ENCODE peak calls at places on chromosomes 7 and 10, in five cellular contexts. V is GM12878, Z is SK-N-SH, I is K562, A is HEK293T. W is an unnamed sample.
A peak's percentile ranks its signal among the peaks of the same experiment; 100 is the strongest.

GRCh38 chr7:31175672-31176071 is 123.6 kb downstream of the ADCYAP1R1 start:
- DNase-seq in V (no peak), Z (no peak), I (peak; percentile 11), A (peak; percentile 23), W (peak; percentile 10)

GRCh38 chr7:80230327-80230726 is 95.7 kb downstream of the GNAI1 start:
- DNase-seq in V (no peak), Z (no peak), I (no peak), A (no peak), W (no peak)

GRCh38 chr10:116974442-116975005 is 30.5 kb downstream of the SHTN1 start:
- DNase-seq in V (no peak), Z (peak; percentile 6), I (no peak), A (no peak), W (no peak)

GRCh38 chr10:131022981-131023380 is 288.5 kb downstream of the TCERG1L start:
- DNase-seq in V (no peak), Z (no peak), I (no peak), A (no peak), W (no peak)

GRCh38 chr10:5518143-5518542 is 6.6 kb upstream of the CALML3 start:
- DNase-seq in V (no peak), Z (no peak), I (no peak), A (no peak), W (peak; percentile 84)

GRCh38 chr10:86846088-86846487 is 89.7 kb downstream of the BMPR1A start:
- DNase-seq in V (no peak), Z (no peak), I (no peak), A (no peak), W (no peak)

GRCh38 chr10:85612833-85613232 is 753.8 kb downstream of the GRID1 start:
- DNase-seq in V (no peak), Z (no peak), I (no peak), A (no peak), W (no peak)

GRCh38 chr10:88687853-88688467 is 18.1 kb upstream of the LIPK start:
- DNase-seq in V (no peak), Z (peak; percentile 34), I (peak; percentile 3), A (peak; percentile 26), W (peak; percentile 3)

GRCh38 chr7:138970979-138971378 is 10.2 kb downstream of the KIAA1549 start:
- DNase-seq in V (no peak), Z (no peak), I (no peak), A (no peak), W (no peak)

GRCh38 chr7:34087892-34088891 is 182.9 kb downstream of the BMPER start:
- DNase-seq in V (no peak), Z (peak; percentile 37), I (no peak), A (peak; percentile 66), W (peak; percentile 16)

GRCh38 chr10:103758294-103758681 is 97.1 kb downstream of the SH3PXD2A start:
- DNase-seq in V (no peak), Z (no peak), I (no peak), A (no peak), W (peak; percentile 66)

GRCh38 chr10:110843031-110843430 is 28.7 kb upstream of the PDCD4 start:
- DNase-seq in V (peak; percentile 98), Z (no peak), I (no peak), A (no peak), W (no peak)

GRCh38 chr10:77925410-77925794 is 1.2 kb downstream of the DLG5 start:
- DNase-seq in V (no peak), Z (peak; percentile 69), I (no peak), A (peak; percentile 57), W (no peak)

GRCh38 chr10:99360935-99361334 is 31.8 kb downstream of the CNNM1 start:
- DNase-seq in V (no peak), Z (no peak), I (no peak), A (no peak), W (no peak)

GRCh38 chr7:105268511-105269392 is 120.0 kb downstream of the SRPK2 start:
- DNase-seq in V (no peak), Z (peak; percentile 68), I (no peak), A (peak; percentile 37), W (peak; percentile 13)

GRCh38 chr10:48604039-48604407 is 850 bp downstream of the ARHGAP22 start:
- DNase-seq in V (no peak), Z (no peak), I (no peak), A (no peak), W (no peak)

GRCh38 chr7:50614721-50615518 is 49.7 kb upstream of the DDC start:
- DNase-seq in V (no peak), Z (no peak), I (no peak), A (no peak), W (peak; percentile 74)

GRCh38 chr7:67489881-67490280 is 493.2 kb downstream of the TYW1 start:
- DNase-seq in V (no peak), Z (no peak), I (no peak), A (no peak), W (no peak)

GRCh38 chr10:72090326-72090725 is 2.0 kb upstream of the SPOCK2 start:
- DNase-seq in V (no peak), Z (no peak), I (no peak), A (no peak), W (no peak)

GRCh38 chr10:20100157-20100556 is 283.9 kb downstream of the PLXDC2 start:
- DNase-seq in V (no peak), Z (peak; percentile 4), I (no peak), A (no peak), W (no peak)

GRCh38 chr7:1411414-1411813 is 47.9 kb downstream of the MICALL2 start:
- DNase-seq in V (no peak), Z (peak; percentile 48), I (no peak), A (no peak), W (no peak)

GRCh38 chr7:134996097-134996550 is 9.8 kb downstream of the AGBL3 start:
- DNase-seq in V (peak; percentile 96), Z (peak; percentile 37), I (no peak), A (no peak), W (no peak)

GRCh38 chr7:114910787-114911186 is 11.1 kb upstream of the MDFIC start:
- DNase-seq in V (no peak), Z (no peak), I (no peak), A (no peak), W (peak; percentile 29)

DNA sequence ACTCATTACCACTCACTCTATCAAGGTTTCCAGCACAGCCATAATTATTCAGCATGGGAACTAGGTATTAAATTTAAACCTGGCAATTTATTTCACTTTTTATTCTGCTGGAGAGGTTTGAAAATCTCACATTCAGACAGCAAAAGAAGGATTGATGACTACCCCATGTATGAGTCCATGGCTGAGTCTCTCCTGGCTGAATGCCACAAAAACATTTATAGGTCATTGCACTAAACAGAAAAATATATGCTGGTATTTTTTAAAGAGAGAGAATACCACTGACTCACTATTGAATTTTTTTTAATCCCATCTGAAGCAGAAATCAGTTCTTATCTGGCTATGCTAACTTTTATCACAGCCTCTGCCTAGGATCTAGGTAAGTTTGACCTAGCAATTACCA is 336.3 kb downstream of the PPP1R3A start:
- DNase-seq in V (no peak), Z (no peak), I (no peak), A (no peak), W (no peak)
- TF ChIP-seq FOXM1 in V (no peak), Z (no peak), I (no peak), A (no peak), W (no peak)

DNA sequence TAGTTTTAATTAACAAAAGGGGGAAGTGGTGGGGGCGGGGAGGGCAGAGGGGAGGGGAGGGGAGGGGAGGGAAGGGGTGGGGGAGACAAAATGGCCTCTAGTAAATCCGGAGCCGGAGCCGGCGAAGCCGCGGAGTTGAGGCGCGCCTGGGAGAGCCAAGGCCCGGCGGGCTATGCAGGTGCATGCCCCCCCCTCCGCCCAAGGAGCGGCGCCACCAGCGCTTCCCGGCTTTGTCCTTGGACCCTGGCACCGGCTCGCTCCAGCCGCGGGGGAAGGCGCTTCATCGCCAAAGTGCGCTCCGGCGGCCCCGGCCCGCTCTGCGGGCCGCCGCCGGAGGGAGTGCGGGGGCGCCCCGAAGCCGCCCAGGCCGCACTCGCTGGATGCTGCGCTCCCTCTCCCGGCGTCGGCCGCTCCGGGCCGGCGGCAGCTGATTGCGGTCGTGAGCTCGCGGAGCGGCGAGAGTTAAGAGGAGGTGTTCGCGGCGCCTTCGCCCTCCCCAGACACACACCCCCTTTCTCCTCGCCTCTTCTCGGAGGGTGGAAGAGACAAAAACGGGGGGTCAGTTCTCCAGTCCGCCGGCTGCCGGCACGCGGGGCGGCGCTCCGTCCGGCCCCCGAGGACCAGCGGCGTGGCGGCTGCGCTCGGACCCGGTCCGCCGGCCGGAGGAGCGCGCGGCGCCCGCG is at the start of gene LRRC4:
- DNase-seq in V (no peak), Z (peak; percentile 90), I (no peak), A (peak; percentile 51), W (no peak)
- TF ChIP-seq FOXM1 in V (no peak), Z (no peak), I (no peak), A (no peak), W (no peak)

GRCh38 chr7:25864943-25865633 is 286.9 kb upstream of the NFE2L3 start:
- DNase-seq in V (no peak), Z (no peak), I (no peak), A (no peak), W (no peak)
- TF ChIP-seq FOXM1 in V (no peak), Z (no peak), I (no peak), A (no peak), W (no peak)

GRCh38 chr10:8096931-8097330 is 42.4 kb downstream of the GATA3 start:
- DNase-seq in V (no peak), Z (no peak), I (no peak), A (no peak), W (no peak)

GRCh38 chr10:8100366-8100765 is 45.9 kb downstream of the GATA3 start:
- DNase-seq in V (no peak), Z (no peak), I (no peak), A (no peak), W (no peak)

GRCh38 chr10:8092428-8092827 is 37.9 kb downstream of the GATA3 start:
- DNase-seq in V (no peak), Z (no peak), I (no peak), A (no peak), W (no peak)

DNA sequence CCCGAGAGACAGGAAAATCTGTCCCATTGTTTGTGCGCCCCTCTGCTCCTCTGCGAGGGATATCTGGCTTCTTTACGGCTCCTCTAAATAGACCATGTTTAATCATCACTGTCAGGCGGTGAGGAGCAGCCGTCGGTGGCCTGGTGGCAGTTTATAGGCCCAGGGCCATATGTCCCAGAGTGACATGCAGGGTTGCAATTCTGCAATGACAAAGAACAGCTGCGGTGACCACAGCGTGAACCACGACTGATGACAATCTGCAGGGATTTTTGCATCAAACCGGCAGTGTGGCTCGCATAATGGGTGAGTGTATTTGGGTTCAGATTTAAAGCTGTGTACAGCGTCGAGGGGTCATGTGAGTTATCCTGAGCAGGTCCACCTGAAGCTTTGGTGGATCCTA is 41.5 kb downstream of the GATA3 start:
- DNase-seq in V (no peak), Z (peak; percentile 76), I (no peak), A (no peak), W (no peak)
- TF ChIP-seq FOXM1 in V (no peak), Z (no peak), I (no peak), A (no peak), W (no peak)

GRCh38 chr10:118842826-118843624 is 88.3 kb upstream of the CACUL1 start:
- DNase-seq in V (no peak), Z (no peak), I (no peak), A (no peak), W (no peak)
- TF ChIP-seq FOXM1 in V (no peak), Z (no peak), I (no peak), A (no peak), W (no peak)

GRCh38 chr7:99210265-99210970 is 2.5 kb upstream of the KPNA7 start:
- DNase-seq in V (no peak), Z (no peak), I (no peak), A (no peak), W (peak; percentile 88)
- TF ChIP-seq FOXM1 in V (no peak), Z (no peak), I (no peak), A (no peak), W (no peak)

GRCh38 chr7:69550991-69551390 is 47.3 kb upstream of the AUTS2 start:
- DNase-seq in V (no peak), Z (no peak), I (no peak), A (no peak), W (no peak)

GRCh38 chr7:69553190-69553589 is 45.1 kb upstream of the AUTS2 start:
- DNase-seq in V (no peak), Z (no peak), I (no peak), A (no peak), W (no peak)
- TF ChIP-seq FOXM1 in V (no peak), Z (no peak), I (no peak), A (no peak), W (no peak)